ENCODE peak calls at places on chromosome X, in ten cellular contexts. G is heart left ventricle; W is prostate gland; V is stimulated activated CD8-positive, alpha-beta memory T cell treated with anti-CD3 and anti-CD28 coated beads, Interleukin-2, amount 100 ng/mL, for 1 hour; L is MCF 10A; M is central memory CD4-positive, alpha-beta T cell; U is H7; N is A549; Q is fibroblast of pulmonary artery; J is iris pigment epithelial cell. O is an unnamed sample.

GRCh38 chrX:2608638-2609430 is 82.3 kb upstream of the CD99 start:
- DNase-seq in G (peak; percentile 89), W (peak; percentile 86), V (peak; percentile 79), L (peak; percentile 83), M (peak; percentile 78), U (peak; percentile 95), N (peak; percentile 88), Q (peak; percentile 86), J (peak; percentile 86), O (peak; percentile 96)

GRCh38 chrX:117743469-117744251 is 372.9 kb downstream of the KLHL13 start:
- DNase-seq in G (no peak), W (peak; percentile 4), V (no peak), L (peak; percentile 30), M (no peak), U (peak; percentile 31), N (no peak), Q (no peak), J (peak; percentile 20), O (no peak)

GRCh38 chrX:71147496-71148277 is 3.0 kb downstream of the NLGN3 start:
- DNase-seq in G (no peak), W (no peak), V (no peak), L (no peak), M (no peak), U (no peak), N (no peak), Q (no peak), J (no peak), O (no peak)

GRCh38 chrX:14032383-14032782 is 2.7 kb upstream of the GEMIN8 start:
- DNase-seq in G (no peak), W (peak; percentile 14), V (peak; percentile 8), L (peak; percentile 78), M (peak; percentile 62), U (peak; percentile 75), N (peak; percentile 23), Q (peak; percentile 69), J (peak; percentile 57), O (no peak)

GRCh38 chrX:154074199-154074598 is 23.3 kb downstream of the MECP2 start:
- DNase-seq in G (no peak), W (no peak), V (no peak), L (peak; percentile 41), M (no peak), U (peak; percentile 49), N (peak; percentile 48), Q (peak; percentile 71), J (peak; percentile 74), O (no peak)

GRCh38 chrX:47523297-47523696 is 37.7 kb upstream of the ARAF start:
- DNase-seq in G (peak; percentile 83), W (peak; percentile 69), V (peak; percentile 62), L (peak; percentile 59), M (peak; percentile 62), U (peak; percentile 91), N (peak; percentile 64), Q (peak; percentile 74), J (peak; percentile 61), O (peak; percentile 94)

GRCh38 chrX:82127228-82128123 is 925.6 kb downstream of the SH3BGRL start:
- DNase-seq in G (no peak), W (no peak), V (no peak), L (peak; percentile 33), M (peak; percentile 21), U (no peak), N (no peak), Q (no peak), J (no peak), O (no peak)

GRCh38 chrX:123962006-123962485 is 540 bp downstream of the STAG2 start:
- DNase-seq in G (no peak), W (no peak), V (no peak), L (no peak), M (peak; percentile 5), U (no peak), N (peak; percentile 39), Q (peak; percentile 7), J (no peak), O (no peak)

GRCh38 chrX:53155512-53156206 is 61.7 kb downstream of the KANTR start:
- DNase-seq in G (no peak), W (no peak), V (no peak), L (no peak), M (no peak), U (no peak), N (no peak), Q (no peak), J (no peak), O (no peak)

GRCh38 chrX:13307041-13307440 is 12.8 kb downstream of the ATXN3L start:
- DNase-seq in G (no peak), W (no peak), V (no peak), L (no peak), M (no peak), U (no peak), N (no peak), Q (no peak), J (no peak), O (no peak)

GRCh38 chrX:142978130-142978684 is 47.5 kb upstream of the SPANXN4 start:
- DNase-seq in G (no peak), W (no peak), V (no peak), L (no peak), M (no peak), U (no peak), N (no peak), Q (no peak), J (no peak), O (no peak)

GRCh38 chrX:120839506-120839905 is 36.2 kb downstream of the CT47B1 start:
- DNase-seq in G (no peak), W (no peak), V (no peak), L (peak; percentile 25), M (no peak), U (no peak), N (no peak), Q (peak; percentile 39), J (peak; percentile 56), O (no peak)

GRCh38 chrX:134753185-134754008 is 95.1 kb upstream of the PLAC1 start:
- DNase-seq in G (no peak), W (no peak), V (no peak), L (peak; percentile 31), M (no peak), U (no peak), N (peak; percentile 29), Q (peak; percentile 79), J (peak; percentile 59), O (no peak)

GRCh38 chrX:39773923-39774803 is 323.6 kb downstream of the BCOR start:
- DNase-seq in G (no peak), W (no peak), V (no peak), L (no peak), M (peak; percentile 53), U (no peak), N (no peak), Q (peak; percentile 80), J (peak; percentile 54), O (no peak)

GRCh38 chrX:25034889-25035288 is 19.1 kb upstream of the ARX start:
- DNase-seq in G (no peak), W (no peak), V (no peak), L (peak; percentile 39), M (no peak), U (peak; percentile 74), N (no peak), Q (peak; percentile 14), J (peak; percentile 35), O (no peak)

GRCh38 chrX:125628435-125628834 is 308.8 kb downstream of the TEX13C start:
- DNase-seq in G (no peak), W (no peak), V (no peak), L (no peak), M (no peak), U (peak; percentile 23), N (no peak), Q (no peak), J (no peak), O (no peak)

GRCh38 chrX:39518451-39519212 is 579.1 kb downstream of the BCOR start:
- DNase-seq in G (peak; percentile 75), W (no peak), V (no peak), L (no peak), M (no peak), U (peak; percentile 52), N (no peak), Q (peak; percentile 0), J (no peak), O (no peak)

GRCh38 chrX:33204889-33205288 is 6.5 kb downstream of the DMD start:
- DNase-seq in G (peak; percentile 23), W (no peak), V (no peak), L (peak; percentile 52), M (no peak), U (no peak), N (no peak), Q (no peak), J (peak; percentile 86), O (peak; percentile 43)

GRCh38 chrX:82335772-82336171 is 1133.9 kb downstream of the SH3BGRL start:
- DNase-seq in G (no peak), W (peak; percentile 8), V (no peak), L (no peak), M (no peak), U (no peak), N (no peak), Q (no peak), J (no peak), O (no peak)

GRCh38 chrX:36087366-36087765 is 167.8 kb downstream of the CFAP47 start:
- DNase-seq in G (no peak), W (no peak), V (no peak), L (no peak), M (no peak), U (no peak), N (no peak), Q (no peak), J (no peak), O (no peak)

GRCh38 chrX:18709833-18710232 is 2.4 kb downstream of the PPEF1 start:
- DNase-seq in G (no peak), W (no peak), V (no peak), L (no peak), M (no peak), U (no peak), N (no peak), Q (no peak), J (no peak), O (no peak)

GRCh38 chrX:2829469-2830246 is 928 bp downstream of the GYG2 start:
- DNase-seq in G (no peak), W (no peak), V (no peak), L (no peak), M (no peak), U (peak; percentile 42), N (no peak), Q (no peak), J (no peak), O (no peak)

GRCh38 chrX:2484721-2485459 is 15.9 kb downstream of the DHRSX start:
- DNase-seq in G (no peak), W (no peak), V (no peak), L (no peak), M (no peak), U (peak; percentile 39), N (no peak), Q (peak; percentile 61), J (peak; percentile 52), O (no peak)

GRCh38 chrX:16196829-16197228 is 29.5 kb downstream of the MAGEB17 start:
- DNase-seq in G (no peak), W (no peak), V (no peak), L (no peak), M (no peak), U (no peak), N (no peak), Q (no peak), J (peak; percentile 10), O (no peak)

GRCh38 chrX:17414839-17415238 is 39.8 kb downstream of the NHS start:
- DNase-seq in G (no peak), W (no peak), V (no peak), L (no peak), M (no peak), U (no peak), N (no peak), Q (no peak), J (no peak), O (peak; percentile 78)

GRCh38 chrX:38578152-38578551 is 16.8 kb downstream of the TSPAN7 start:
- DNase-seq in G (no peak), W (peak; percentile 4), V (no peak), L (no peak), M (no peak), U (no peak), N (no peak), Q (no peak), J (no peak), O (no peak)

GRCh38 chrX:12013220-12013619 is 125.1 kb upstream of the FRMPD4 start:
- DNase-seq in G (no peak), W (no peak), V (no peak), L (peak; percentile 66), M (no peak), U (no peak), N (no peak), Q (peak; percentile 44), J (peak; percentile 75), O (no peak)

GRCh38 chrX:3428762-3429161 is 82.3 kb upstream of the MXRA5 start:
- DNase-seq in G (no peak), W (no peak), V (no peak), L (no peak), M (no peak), U (no peak), N (no peak), Q (no peak), J (no peak), O (no peak)